ENCODE peak calls at places on chromosomes 7 and 10, in nine cellular contexts. One of them, this sample, is unnamed.

GRCh38 chr7:53993205-53993604 is 549.0 kb upstream of the VSTM2A start:
- DNase-seq in upper lobe of right lung: no peak
- DNase-seq in psoas muscle: no peak
- DNase-seq in Peyer's patch: no peak
- DNase-seq in IMR-90: no peak
- DNase-seq in ascending aorta: no peak
- DNase-seq in hepatocyte: no peak
- DNase-seq in ovary: no peak
- DNase-seq in tibial artery: no peak
- DNase-seq in this sample: no peak

GRCh38 chr7:12111461-12112405 is 99.4 kb upstream of the TMEM106B start:
- DNase-seq in Peyer's patch: no peak
- DNase-seq in tibial artery: no peak
- DNase-seq in psoas muscle: peak; percentile 47
- DNase-seq in IMR-90: no peak
- DNase-seq in hepatocyte: no peak
- DNase-seq in ascending aorta: no peak
- DNase-seq in upper lobe of right lung: peak; percentile 86
- DNase-seq in ovary: peak; percentile 79
- DNase-seq in this sample: no peak

GRCh38 chr7:128876978-128877755 is 14.5 kb downstream of the ATP6V1F start:
- DNase-seq in ovary: peak; percentile 23
- DNase-seq in IMR-90: no peak
- DNase-seq in tibial artery: no peak
- DNase-seq in ascending aorta: no peak
- DNase-seq in psoas muscle: peak; percentile 64
- DNase-seq in Peyer's patch: no peak
- DNase-seq in upper lobe of right lung: peak; percentile 57
- DNase-seq in hepatocyte: no peak
- DNase-seq in this sample: peak; percentile 30

GRCh38 chr10:97999066-97999908 is 31.1 kb downstream of the CRTAC1 start:
- DNase-seq in hepatocyte: no peak
- DNase-seq in ascending aorta: no peak
- DNase-seq in psoas muscle: no peak
- DNase-seq in Peyer's patch: no peak
- DNase-seq in tibial artery: no peak
- DNase-seq in upper lobe of right lung: no peak
- DNase-seq in ovary: no peak
- DNase-seq in IMR-90: no peak
- DNase-seq in this sample: no peak

GRCh38 chr10:84026821-84027257 is 112.5 kb upstream of the GHITM start:
- DNase-seq in psoas muscle: no peak
- DNase-seq in hepatocyte: peak; percentile 34
- DNase-seq in ascending aorta: no peak
- DNase-seq in tibial artery: no peak
- DNase-seq in upper lobe of right lung: no peak
- DNase-seq in Peyer's patch: no peak
- DNase-seq in ovary: no peak
- DNase-seq in IMR-90: peak; percentile 1
- DNase-seq in this sample: no peak

GRCh38 chr7:121079425-121080169 is 91.1 kb downstream of the CPED1 start:
- DNase-seq in ovary: no peak
- DNase-seq in Peyer's patch: no peak
- DNase-seq in ascending aorta: no peak
- DNase-seq in tibial artery: no peak
- DNase-seq in psoas muscle: no peak
- DNase-seq in hepatocyte: peak; percentile 37
- DNase-seq in upper lobe of right lung: no peak
- DNase-seq in IMR-90: peak; percentile 51
- DNase-seq in this sample: no peak

GRCh38 chr10:30155401-30155800 is 96.0 kb upstream of the JCAD start:
- DNase-seq in hepatocyte: no peak
- DNase-seq in ovary: no peak
- DNase-seq in tibial artery: peak; percentile 42
- DNase-seq in upper lobe of right lung: no peak
- DNase-seq in ascending aorta: peak; percentile 15
- DNase-seq in psoas muscle: no peak
- DNase-seq in IMR-90: peak; percentile 16
- DNase-seq in Peyer's patch: no peak
- DNase-seq in this sample: no peak

GRCh38 chr7:26815452-26815851 is 48.9 kb downstream of the SKAP2 start:
- DNase-seq in ascending aorta: no peak
- DNase-seq in tibial artery: no peak
- DNase-seq in Peyer's patch: no peak
- DNase-seq in psoas muscle: no peak
- DNase-seq in hepatocyte: no peak
- DNase-seq in IMR-90: no peak
- DNase-seq in ovary: no peak
- DNase-seq in upper lobe of right lung: no peak
- DNase-seq in this sample: no peak

GRCh38 chr10:131726460-131726861 is 174.3 kb upstream of the PPP2R2D start:
- DNase-seq in upper lobe of right lung: peak; percentile 82
- DNase-seq in psoas muscle: peak; percentile 68
- DNase-seq in ovary: peak; percentile 78
- DNase-seq in IMR-90: no peak
- DNase-seq in Peyer's patch: peak; percentile 46
- DNase-seq in hepatocyte: peak; percentile 67
- DNase-seq in tibial artery: peak; percentile 61
- DNase-seq in ascending aorta: no peak
- DNase-seq in this sample: no peak

GRCh38 chr10:114706458-114707055 is 48.5 kb upstream of the ABLIM1 start:
- DNase-seq in tibial artery: no peak
- DNase-seq in upper lobe of right lung: no peak
- DNase-seq in ovary: no peak
- DNase-seq in IMR-90: no peak
- DNase-seq in psoas muscle: no peak
- DNase-seq in hepatocyte: no peak
- DNase-seq in ascending aorta: no peak
- DNase-seq in Peyer's patch: no peak
- DNase-seq in this sample: no peak

GRCh38 chr10:112875474-112876267 is 74.4 kb upstream of the TCF7L2 start:
- DNase-seq in psoas muscle: no peak
- DNase-seq in tibial artery: no peak
- DNase-seq in ascending aorta: no peak
- DNase-seq in Peyer's patch: peak; percentile 56
- DNase-seq in hepatocyte: peak; percentile 48
- DNase-seq in upper lobe of right lung: no peak
- DNase-seq in ovary: no peak
- DNase-seq in IMR-90: peak; percentile 86
- DNase-seq in this sample: no peak

GRCh38 chr7:130365093-130365492 is 15.2 kb upstream of the CPA1 start:
- DNase-seq in ascending aorta: no peak
- DNase-seq in Peyer's patch: no peak
- DNase-seq in hepatocyte: no peak
- DNase-seq in IMR-90: no peak
- DNase-seq in upper lobe of right lung: no peak
- DNase-seq in ovary: peak; percentile 46
- DNase-seq in psoas muscle: peak; percentile 4
- DNase-seq in tibial artery: no peak
- DNase-seq in this sample: no peak

GRCh38 chr10:110241407-110241806 is 34.0 kb downstream of the MXI1 start:
- DNase-seq in Peyer's patch: no peak
- DNase-seq in tibial artery: no peak
- DNase-seq in psoas muscle: no peak
- DNase-seq in upper lobe of right lung: no peak
- DNase-seq in ascending aorta: no peak
- DNase-seq in IMR-90: no peak
- DNase-seq in hepatocyte: no peak
- DNase-seq in ovary: no peak
- DNase-seq in this sample: no peak

GRCh38 chr10:88934900-88935672 is 17.5 kb downstream of the ACTA2 start:
- DNase-seq in tibial artery: peak; percentile 84
- DNase-seq in hepatocyte: peak; percentile 89
- DNase-seq in upper lobe of right lung: peak; percentile 71
- DNase-seq in psoas muscle: peak; percentile 76
- DNase-seq in IMR-90: peak; percentile 82
- DNase-seq in Peyer's patch: peak; percentile 91
- DNase-seq in ovary: peak; percentile 76
- DNase-seq in ascending aorta: no peak
- DNase-seq in this sample: peak; percentile 75

GRCh38 chr7:21542891-21543527 is at the start of gene DNAH11:
- DNase-seq in upper lobe of right lung: peak; percentile 82
- DNase-seq in Peyer's patch: peak; percentile 48
- DNase-seq in IMR-90: no peak
- DNase-seq in hepatocyte: peak; percentile 61
- DNase-seq in ascending aorta: no peak
- DNase-seq in ovary: peak; percentile 50
- DNase-seq in psoas muscle: peak; percentile 59
- DNase-seq in tibial artery: no peak
- DNase-seq in this sample: no peak

GRCh38 chr7:13071999-13072398 is 384.6 kb downstream of the ARL4A start:
- DNase-seq in ovary: no peak
- DNase-seq in psoas muscle: no peak
- DNase-seq in tibial artery: no peak
- DNase-seq in IMR-90: peak; percentile 21
- DNase-seq in ascending aorta: no peak
- DNase-seq in upper lobe of right lung: no peak
- DNase-seq in hepatocyte: no peak
- DNase-seq in Peyer's patch: no peak
- DNase-seq in this sample: no peak

GRCh38 chr7:43876266-43876665 is 6.9 kb upstream of the MRPS24 start:
- DNase-seq in Peyer's patch: no peak
- DNase-seq in ovary: no peak
- DNase-seq in upper lobe of right lung: no peak
- DNase-seq in hepatocyte: no peak
- DNase-seq in tibial artery: no peak
- DNase-seq in IMR-90: no peak
- DNase-seq in psoas muscle: no peak
- DNase-seq in ascending aorta: no peak
- DNase-seq in this sample: no peak

GRCh38 chr10:102451105-102451969 is at the start of gene C10orf95:
- DNase-seq in psoas muscle: no peak
- DNase-seq in Peyer's patch: peak; percentile 64
- DNase-seq in tibial artery: no peak
- DNase-seq in upper lobe of right lung: peak; percentile 74
- DNase-seq in hepatocyte: peak; percentile 61
- DNase-seq in ascending aorta: no peak
- DNase-seq in ovary: no peak
- DNase-seq in IMR-90: no peak
- DNase-seq in this sample: no peak

DNA sequence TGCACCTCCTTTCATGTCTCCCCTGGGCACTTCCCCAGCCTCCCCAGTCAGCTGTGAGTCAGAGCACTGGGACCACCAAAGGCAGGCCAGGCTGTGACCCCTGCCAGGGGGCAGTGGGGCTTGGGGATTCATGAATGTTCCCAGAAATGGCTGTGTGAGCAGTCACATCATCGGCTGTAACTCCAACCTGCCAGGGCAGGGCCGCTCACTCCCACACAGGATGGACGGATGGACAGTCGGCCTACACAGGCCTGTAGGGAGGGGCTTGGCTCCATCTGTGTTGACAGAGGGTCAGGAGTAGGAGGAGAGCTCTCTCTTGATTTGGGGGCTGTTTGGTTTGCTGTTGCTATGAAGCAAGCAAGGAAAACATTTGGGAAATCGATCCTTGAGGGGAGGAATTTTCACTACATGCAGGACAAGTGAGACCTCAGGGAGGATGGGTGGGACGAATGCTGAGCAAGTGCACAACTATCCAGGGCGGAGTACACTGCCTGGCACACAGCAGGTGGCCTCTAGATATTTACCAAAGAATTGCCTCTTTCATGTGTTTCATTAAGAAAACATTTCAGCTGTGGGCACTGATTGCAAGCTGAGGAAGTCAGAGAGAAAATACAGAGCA is 2.9 kb upstream of the IGFBP1 start:
- DNase-seq in ascending aorta: no peak
- DNase-seq in ovary: no peak
- DNase-seq in hepatocyte: no peak
- DNase-seq in upper lobe of right lung: no peak
- DNase-seq in tibial artery: no peak
- DNase-seq in IMR-90: no peak
- DNase-seq in Peyer's patch: no peak
- DNase-seq in psoas muscle: no peak
- DNase-seq in this sample: no peak
- TF ChIP-seq CTCF in ascending aorta: no peak
- TF ChIP-seq CTCF in ovary: no peak
- TF ChIP-seq CTCF in hepatocyte: no peak
- TF ChIP-seq CTCF in upper lobe of right lung: no peak
- TF ChIP-seq CTCF in tibial artery: no peak
- TF ChIP-seq CTCF in IMR-90: no peak
- TF ChIP-seq CTCF in Peyer's patch: no peak
- TF ChIP-seq CTCF in psoas muscle: no peak
- TF ChIP-seq CTCF in this sample: no peak

GRCh38 chr10:133590970-133591359 is 25.6 kb upstream of the SYCE1 start:
- DNase-seq in ovary: no peak
- DNase-seq in IMR-90: no peak
- DNase-seq in psoas muscle: no peak
- DNase-seq in ascending aorta: no peak
- DNase-seq in Peyer's patch: no peak
- DNase-seq in tibial artery: no peak
- DNase-seq in upper lobe of right lung: no peak
- DNase-seq in hepatocyte: no peak
- DNase-seq in this sample: no peak
- H3K9me3 ChIP-seq in ovary: no peaks in the 10 kb centered on the region
- H3K9me3 ChIP-seq in IMR-90: peaks cover 2% of the 10 kb centered on the region
- H3K9me3 ChIP-seq in psoas muscle: no peaks in the 10 kb centered on the region
- H3K9me3 ChIP-seq in ascending aorta: no peaks in the 10 kb centered on the region
- H3K9me3 ChIP-seq in Peyer's patch: no peaks in the 10 kb centered on the region
- H3K9me3 ChIP-seq in tibial artery: no peaks in the 10 kb centered on the region
- H3K9me3 ChIP-seq in upper lobe of right lung: no peaks in the 10 kb centered on the region
- H3K9me3 ChIP-seq in hepatocyte: no peaks in the 10 kb centered on the region
- H3K9me3 ChIP-seq in this sample: no peaks in the 10 kb centered on the region

GRCh38 chr10:49471532-49471931 is 67.4 kb downstream of the ERCC6 start:
- DNase-seq in psoas muscle: no peak
- DNase-seq in tibial artery: no peak
- DNase-seq in hepatocyte: no peak
- DNase-seq in Peyer's patch: no peak
- DNase-seq in ovary: no peak
- DNase-seq in upper lobe of right lung: no peak
- DNase-seq in ascending aorta: no peak
- DNase-seq in IMR-90: no peak
- DNase-seq in this sample: no peak

GRCh38 chr10:49474901-49475300 is 64.0 kb downstream of the ERCC6 start:
- DNase-seq in upper lobe of right lung: no peak
- DNase-seq in psoas muscle: no peak
- DNase-seq in IMR-90: peak; percentile 21
- DNase-seq in hepatocyte: no peak
- DNase-seq in Peyer's patch: no peak
- DNase-seq in tibial artery: no peak
- DNase-seq in ovary: no peak
- DNase-seq in ascending aorta: no peak
- DNase-seq in this sample: no peak
- H3K36me3 ChIP-seq in upper lobe of right lung: peaks cover 85% of the 10 kb centered on the region
- H3K36me3 ChIP-seq in psoas muscle: peaks cover 19% of the 10 kb centered on the region
- H3K36me3 ChIP-seq in IMR-90: peaks cover 15% of the 10 kb centered on the region
- H3K36me3 ChIP-seq in hepatocyte: no peaks in the 10 kb centered on the region
- H3K36me3 ChIP-seq in Peyer's patch: no peaks in the 10 kb centered on the region
- H3K36me3 ChIP-seq in tibial artery: peaks cover 83% of the 10 kb centered on the region
- H3K36me3 ChIP-seq in ovary: no peaks in the 10 kb centered on the region
- H3K36me3 ChIP-seq in ascending aorta: peaks cover 88% of the 10 kb centered on the region
- H3K36me3 ChIP-seq in this sample: peaks cover 78% of the 10 kb centered on the region

DNA sequence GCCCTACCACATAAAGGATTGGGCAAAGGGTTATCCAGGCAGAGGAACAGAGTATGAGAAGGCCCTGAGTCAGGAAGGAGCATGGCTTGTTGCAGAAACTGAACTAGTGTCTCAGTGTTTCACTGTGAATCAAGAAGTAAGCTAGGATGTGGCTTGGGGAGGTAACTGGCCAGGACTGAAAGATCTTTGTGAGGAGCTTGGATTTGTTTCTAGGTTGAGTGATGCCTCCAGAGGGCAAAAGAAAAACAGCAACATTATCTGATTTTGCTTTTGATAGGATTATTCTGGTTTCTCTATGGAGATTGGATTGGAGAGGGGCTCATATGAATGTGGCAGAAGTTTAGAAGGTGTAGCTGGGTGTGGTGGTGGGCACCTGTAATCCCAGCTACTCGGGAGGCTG is 137.9 kb upstream of the HDAC9 start:
- DNase-seq in IMR-90: peak; percentile 6
- DNase-seq in tibial artery: no peak
- DNase-seq in Peyer's patch: no peak
- DNase-seq in upper lobe of right lung: no peak
- DNase-seq in psoas muscle: no peak
- DNase-seq in hepatocyte: no peak
- DNase-seq in ovary: no peak
- DNase-seq in ascending aorta: no peak
- DNase-seq in this sample: no peak
- TF ChIP-seq CTCF in IMR-90: peak; percentile 17
- TF ChIP-seq CTCF in tibial artery: no peak
- TF ChIP-seq CTCF in Peyer's patch: peak; percentile 17
- TF ChIP-seq CTCF in upper lobe of right lung: peak; percentile 10
- TF ChIP-seq CTCF in psoas muscle: peak; percentile 10
- TF ChIP-seq CTCF in hepatocyte: no peak
- TF ChIP-seq CTCF in ovary: no peak
- TF ChIP-seq CTCF in ascending aorta: no peak
- TF ChIP-seq CTCF in this sample: no peak

This sample was measured in gastrocnemius medialis.